ENCODE peak calls at places on chromosomes 16 and 17, in seven cellular contexts. One of them, this sample, is unnamed.
A peak's percentile ranks its signal among the peaks of the same experiment; 100 is the strongest.

GRCh38 chr17:17443173-17443572 is 33.6 kb upstream of the MED9 start:
- DNase-seq in activated T-helper 1 cell treated with Interleukin-2 at 50 U/mL for 16 hours: no peak
- DNase-seq in mucosa of descending colon: no peak
- DNase-seq in M059J: no peak
- DNase-seq in iris pigment epithelial cell: peak; percentile 25
- DNase-seq in cardiac fibroblast: peak; percentile 18
- DNase-seq in T-helper 1 cell: no peak
- DNase-seq in this sample: no peak

GRCh38 chr16:23423496-23424049 is 29.4 kb downstream of the COG7 start:
- DNase-seq in cardiac fibroblast: peak; percentile 94
- DNase-seq in mucosa of descending colon: peak; percentile 69
- DNase-seq in M059J: peak; percentile 98
- DNase-seq in iris pigment epithelial cell: peak; percentile 91
- DNase-seq in T-helper 1 cell: no peak
- DNase-seq in activated T-helper 1 cell treated with Interleukin-2 at 50 U/mL for 16 hours: no peak
- DNase-seq in this sample: no peak

GRCh38 chr17:71975998-71976649 is 144.7 kb upstream of the SOX9 start:
- DNase-seq in T-helper 1 cell: no peak
- DNase-seq in cardiac fibroblast: peak; percentile 96
- DNase-seq in activated T-helper 1 cell treated with Interleukin-2 at 50 U/mL for 16 hours: no peak
- DNase-seq in iris pigment epithelial cell: peak; percentile 96
- DNase-seq in M059J: peak; percentile 97
- DNase-seq in mucosa of descending colon: peak; percentile 85
- DNase-seq in this sample: no peak

GRCh38 chr17:41666336-41666680 is 22.4 kb upstream of the EIF1 start:
- DNase-seq in iris pigment epithelial cell: peak; percentile 76
- DNase-seq in M059J: peak; percentile 76
- DNase-seq in cardiac fibroblast: peak; percentile 71
- DNase-seq in activated T-helper 1 cell treated with Interleukin-2 at 50 U/mL for 16 hours: peak; percentile 49
- DNase-seq in T-helper 1 cell: peak; percentile 72
- DNase-seq in mucosa of descending colon: peak; percentile 78
- DNase-seq in this sample: peak; percentile 47

GRCh38 chr17:61849674-61850073 is 13.7 kb downstream of the BRIP1 start:
- DNase-seq in M059J: no peak
- DNase-seq in iris pigment epithelial cell: peak; percentile 36
- DNase-seq in activated T-helper 1 cell treated with Interleukin-2 at 50 U/mL for 16 hours: no peak
- DNase-seq in mucosa of descending colon: no peak
- DNase-seq in T-helper 1 cell: no peak
- DNase-seq in cardiac fibroblast: peak; percentile 29
- DNase-seq in this sample: no peak

GRCh38 chr16:56102159-56102798 is 89.0 kb upstream of the GNAO1 start:
- DNase-seq in mucosa of descending colon: peak; percentile 62
- DNase-seq in M059J: peak; percentile 20
- DNase-seq in cardiac fibroblast: no peak
- DNase-seq in T-helper 1 cell: no peak
- DNase-seq in activated T-helper 1 cell treated with Interleukin-2 at 50 U/mL for 16 hours: no peak
- DNase-seq in iris pigment epithelial cell: no peak
- DNase-seq in this sample: no peak

GRCh38 chr17:9465216-9465921 is 110.3 kb downstream of the STX8 start:
- DNase-seq in M059J: no peak
- DNase-seq in cardiac fibroblast: peak; percentile 93
- DNase-seq in iris pigment epithelial cell: peak; percentile 91
- DNase-seq in mucosa of descending colon: no peak
- DNase-seq in activated T-helper 1 cell treated with Interleukin-2 at 50 U/mL for 16 hours: no peak
- DNase-seq in T-helper 1 cell: no peak
- DNase-seq in this sample: no peak

GRCh38 chr17:32519769-32520701 is 33.2 kb downstream of the CDK5R1 start:
- DNase-seq in mucosa of descending colon: no peak
- DNase-seq in activated T-helper 1 cell treated with Interleukin-2 at 50 U/mL for 16 hours: peak; percentile 13
- DNase-seq in iris pigment epithelial cell: peak; percentile 55
- DNase-seq in cardiac fibroblast: peak; percentile 65
- DNase-seq in T-helper 1 cell: no peak
- DNase-seq in M059J: peak; percentile 35
- DNase-seq in this sample: peak; percentile 46

GRCh38 chr16:8740775-8741355 is 56.6 kb downstream of the TMEM186 start:
- DNase-seq in T-helper 1 cell: no peak
- DNase-seq in M059J: no peak
- DNase-seq in iris pigment epithelial cell: no peak
- DNase-seq in mucosa of descending colon: no peak
- DNase-seq in activated T-helper 1 cell treated with Interleukin-2 at 50 U/mL for 16 hours: no peak
- DNase-seq in cardiac fibroblast: no peak
- DNase-seq in this sample: no peak

GRCh38 chr16:49615606-49616005 is 240.3 kb downstream of the ZNF423 start:
- DNase-seq in activated T-helper 1 cell treated with Interleukin-2 at 50 U/mL for 16 hours: no peak
- DNase-seq in M059J: no peak
- DNase-seq in mucosa of descending colon: no peak
- DNase-seq in cardiac fibroblast: no peak
- DNase-seq in T-helper 1 cell: no peak
- DNase-seq in iris pigment epithelial cell: no peak
- DNase-seq in this sample: no peak

GRCh38 chr17:21299981-21300600 is 15.6 kb downstream of the MAP2K3 start:
- DNase-seq in M059J: no peak
- DNase-seq in mucosa of descending colon: peak; percentile 16
- DNase-seq in iris pigment epithelial cell: no peak
- DNase-seq in activated T-helper 1 cell treated with Interleukin-2 at 50 U/mL for 16 hours: no peak
- DNase-seq in T-helper 1 cell: no peak
- DNase-seq in cardiac fibroblast: no peak
- DNase-seq in this sample: no peak

GRCh38 chr16:56257260-56257659 is 66.0 kb downstream of the GNAO1 start:
- DNase-seq in activated T-helper 1 cell treated with Interleukin-2 at 50 U/mL for 16 hours: no peak
- DNase-seq in cardiac fibroblast: no peak
- DNase-seq in T-helper 1 cell: no peak
- DNase-seq in M059J: peak; percentile 10
- DNase-seq in iris pigment epithelial cell: no peak
- DNase-seq in mucosa of descending colon: peak; percentile 62
- DNase-seq in this sample: no peak

GRCh38 chr17:44733753-44734152 is 25.0 kb upstream of the ADAM11 start:
- DNase-seq in cardiac fibroblast: peak; percentile 8
- DNase-seq in M059J: no peak
- DNase-seq in activated T-helper 1 cell treated with Interleukin-2 at 50 U/mL for 16 hours: no peak
- DNase-seq in mucosa of descending colon: no peak
- DNase-seq in T-helper 1 cell: no peak
- DNase-seq in iris pigment epithelial cell: peak; percentile 16
- DNase-seq in this sample: no peak

GRCh38 chr17:5888811-5889210 is 181.4 kb upstream of the WSCD1 start:
- DNase-seq in T-helper 1 cell: no peak
- DNase-seq in cardiac fibroblast: no peak
- DNase-seq in mucosa of descending colon: no peak
- DNase-seq in M059J: no peak
- DNase-seq in activated T-helper 1 cell treated with Interleukin-2 at 50 U/mL for 16 hours: no peak
- DNase-seq in iris pigment epithelial cell: peak; percentile 4
- DNase-seq in this sample: no peak

GRCh38 chr17:5272313-5272712 is 9.8 kb upstream of the RABEP1 start:
- DNase-seq in M059J: no peak
- DNase-seq in iris pigment epithelial cell: no peak
- DNase-seq in activated T-helper 1 cell treated with Interleukin-2 at 50 U/mL for 16 hours: no peak
- DNase-seq in cardiac fibroblast: no peak
- DNase-seq in T-helper 1 cell: no peak
- DNase-seq in mucosa of descending colon: no peak
- DNase-seq in this sample: no peak

GRCh38 chr16:81889896-81890634 is 111.0 kb downstream of the PLCG2 start:
- DNase-seq in cardiac fibroblast: peak; percentile 79
- DNase-seq in mucosa of descending colon: no peak
- DNase-seq in M059J: peak; percentile 71
- DNase-seq in T-helper 1 cell: no peak
- DNase-seq in activated T-helper 1 cell treated with Interleukin-2 at 50 U/mL for 16 hours: peak; percentile 9
- DNase-seq in iris pigment epithelial cell: peak; percentile 65
- DNase-seq in this sample: peak; percentile 44

GRCh38 chr17:39740357-39741111 is 2.8 kb downstream of the GRB7 start:
- DNase-seq in iris pigment epithelial cell: peak; percentile 58
- DNase-seq in M059J: peak; percentile 86
- DNase-seq in cardiac fibroblast: peak; percentile 79
- DNase-seq in T-helper 1 cell: no peak
- DNase-seq in mucosa of descending colon: peak; percentile 67
- DNase-seq in activated T-helper 1 cell treated with Interleukin-2 at 50 U/mL for 16 hours: no peak
- DNase-seq in this sample: no peak

GRCh38 chr16:11001611-11002010 is 57.2 kb downstream of the CLEC16A start:
- DNase-seq in mucosa of descending colon: no peak
- DNase-seq in M059J: no peak
- DNase-seq in T-helper 1 cell: no peak
- DNase-seq in cardiac fibroblast: no peak
- DNase-seq in iris pigment epithelial cell: no peak
- DNase-seq in activated T-helper 1 cell treated with Interleukin-2 at 50 U/mL for 16 hours: no peak
- DNase-seq in this sample: no peak

GRCh38 chr16:55822280-55822810 is 10.6 kb downstream of the CES1 start:
- DNase-seq in M059J: no peak
- DNase-seq in T-helper 1 cell: no peak
- DNase-seq in activated T-helper 1 cell treated with Interleukin-2 at 50 U/mL for 16 hours: no peak
- DNase-seq in cardiac fibroblast: no peak
- DNase-seq in iris pigment epithelial cell: no peak
- DNase-seq in mucosa of descending colon: no peak
- DNase-seq in this sample: no peak

GRCh38 chr16:1362807-1363206 is 11.1 kb downstream of the GNPTG start:
- DNase-seq in T-helper 1 cell: no peak
- DNase-seq in cardiac fibroblast: no peak
- DNase-seq in activated T-helper 1 cell treated with Interleukin-2 at 50 U/mL for 16 hours: no peak
- DNase-seq in iris pigment epithelial cell: no peak
- DNase-seq in M059J: no peak
- DNase-seq in mucosa of descending colon: no peak
- DNase-seq in this sample: no peak